ENCODE peak calls at places on chromosome 21, in nine cellular contexts. M is fibroblast of lung; T is activated CD4-positive, CD25-positive, alpha-beta regulatory T cell; J is HFFc6; E is stimulated activated CD4-positive, alpha-beta T cell treated with anti-CD3 and anti-CD28 coated beads, Interleukin-2, amount 100 ng/mL, for 48 hours; C is endothelial cell; P is retina; U is stromal cell of bone marrow; K is IMR-90. F is an unnamed sample.

GRCh38 chr21:14616303-14617039 is 70.4 kb upstream of the SAMSN1 start:
- DNase-seq in M (no peak), T (no peak), J (no peak), E (no peak), C (no peak), P (no peak), U (no peak), K (no peak), F (no peak)

GRCh38 chr21:44482581-44483287 is 27.4 kb downstream of the LRRC3 start:
- DNase-seq in M (no peak), T (no peak), J (no peak), E (no peak), C (no peak), P (no peak), U (no peak), K (no peak), F (no peak)

GRCh38 chr21:44751186-44751798 is 39.9 kb upstream of the TSPEAR start:
- DNase-seq in M (no peak), T (no peak), J (no peak), E (no peak), C (no peak), P (no peak), U (no peak), K (no peak), F (no peak)

GRCh38 chr21:23968722-23969647 is 1638.3 kb downstream of the MRPL39 start:
- DNase-seq in M (peak; percentile 12), T (peak; percentile 21), J (no peak), E (peak; percentile 68), C (peak; percentile 66), P (peak; percentile 40), U (no peak), K (peak; percentile 26), F (peak; percentile 6)

GRCh38 chr21:28605138-28605537 is 387.5 kb downstream of the LTN1 start:
- DNase-seq in M (no peak), T (no peak), J (no peak), E (no peak), C (no peak), P (no peak), U (no peak), K (no peak), F (no peak)

GRCh38 chr21:22710725-22711124 is 1712.5 kb downstream of the NCAM2 start:
- DNase-seq in M (no peak), T (no peak), J (no peak), E (no peak), C (no peak), P (no peak), U (no peak), K (no peak), F (no peak)

GRCh38 chr21:46159390-46159789 is 4.0 kb upstream of the FTCD start:
- DNase-seq in M (no peak), T (no peak), J (no peak), E (no peak), C (no peak), P (no peak), U (no peak), K (no peak), F (no peak)

GRCh38 chr21:35428489-35428888 is 379.4 kb upstream of the RUNX1 start:
- DNase-seq in M (peak; percentile 50), T (no peak), J (no peak), E (no peak), C (no peak), P (no peak), U (peak; percentile 10), K (no peak), F (no peak)

GRCh38 chr21:28554660-28555475 is 437.8 kb downstream of the LTN1 start:
- DNase-seq in M (peak; percentile 82), T (no peak), J (peak; percentile 17), E (no peak), C (no peak), P (no peak), U (no peak), K (peak; percentile 63), F (no peak)